ENCODE peak calls at places on chromosome 21, in eight cellular contexts. One of them, this sample, is unnamed.

GRCh38 chr21:19122371-19122770 is 718.8 kb upstream of the TMPRSS15 start:
- DNase-seq in lower lobe of right lung: no peak
- DNase-seq in NK-92 treated with Interleukin-12 subunit alpha and Interleukin-12 subunit beta, amount 100 ng/mL, for 24 hours: no peak
- DNase-seq in activated gamma-delta T cell treated with Interleukin-2 at 50 U/mL for 16 hours: no peak
- DNase-seq in NCI-H2171: peak
- DNase-seq in ovary: no peak
- DNase-seq in heart left ventricle: no peak
- DNase-seq in neural crest cell: no peak
- DNase-seq in this sample: no peak

GRCh38 chr21:28252923-28253322 is 739.8 kb downstream of the LTN1 start:
- DNase-seq in NK-92 treated with Interleukin-12 subunit alpha and Interleukin-12 subunit beta, amount 100 ng/mL, for 24 hours: no peak
- DNase-seq in lower lobe of right lung: no peak
- DNase-seq in ovary: no peak
- DNase-seq in NCI-H2171: no peak
- DNase-seq in heart left ventricle: no peak
- DNase-seq in neural crest cell: no peak
- DNase-seq in activated gamma-delta T cell treated with Interleukin-2 at 50 U/mL for 16 hours: no peak
- DNase-seq in this sample: no peak

GRCh38 chr21:38531610-38532009 is 33.3 kb upstream of the ERG start:
- DNase-seq in ovary: no peak
- DNase-seq in NK-92 treated with Interleukin-12 subunit alpha and Interleukin-12 subunit beta, amount 100 ng/mL, for 24 hours: no peak
- DNase-seq in NCI-H2171: no peak
- DNase-seq in neural crest cell: no peak
- DNase-seq in activated gamma-delta T cell treated with Interleukin-2 at 50 U/mL for 16 hours: no peak
- DNase-seq in heart left ventricle: peak
- DNase-seq in lower lobe of right lung: no peak
- DNase-seq in this sample: no peak

GRCh38 chr21:38260426-38260825 is 3.6 kb downstream of the KCNJ15 start:
- DNase-seq in NCI-H2171: no peak
- DNase-seq in lower lobe of right lung: no peak
- DNase-seq in NK-92 treated with Interleukin-12 subunit alpha and Interleukin-12 subunit beta, amount 100 ng/mL, for 24 hours: no peak
- DNase-seq in heart left ventricle: no peak
- DNase-seq in activated gamma-delta T cell treated with Interleukin-2 at 50 U/mL for 16 hours: no peak
- DNase-seq in neural crest cell: no peak
- DNase-seq in ovary: no peak
- DNase-seq in this sample: no peak

GRCh38 chr21:33873116-33873515 is 42.5 kb downstream of the ATP5PO start:
- DNase-seq in heart left ventricle: no peak
- DNase-seq in neural crest cell: no peak
- DNase-seq in activated gamma-delta T cell treated with Interleukin-2 at 50 U/mL for 16 hours: no peak
- DNase-seq in lower lobe of right lung: no peak
- DNase-seq in ovary: no peak
- DNase-seq in NCI-H2171: no peak
- DNase-seq in NK-92 treated with Interleukin-12 subunit alpha and Interleukin-12 subunit beta, amount 100 ng/mL, for 24 hours: no peak
- DNase-seq in this sample: no peak

GRCh38 chr21:35072960-35073359 is 23.9 kb upstream of the RUNX1 start:
- DNase-seq in neural crest cell: no peak
- DNase-seq in NCI-H2171: no peak
- DNase-seq in activated gamma-delta T cell treated with Interleukin-2 at 50 U/mL for 16 hours: no peak
- DNase-seq in ovary: peak
- DNase-seq in heart left ventricle: peak
- DNase-seq in NK-92 treated with Interleukin-12 subunit alpha and Interleukin-12 subunit beta, amount 100 ng/mL, for 24 hours: no peak
- DNase-seq in lower lobe of right lung: no peak
- DNase-seq in this sample: no peak

GRCh38 chr21:34017127-34017961 is 56.0 kb upstream of the MRPS6 start:
- DNase-seq in NK-92 treated with Interleukin-12 subunit alpha and Interleukin-12 subunit beta, amount 100 ng/mL, for 24 hours: no peak
- DNase-seq in neural crest cell: no peak
- DNase-seq in ovary: no peak
- DNase-seq in activated gamma-delta T cell treated with Interleukin-2 at 50 U/mL for 16 hours: no peak
- DNase-seq in lower lobe of right lung: no peak
- DNase-seq in NCI-H2171: peak
- DNase-seq in heart left ventricle: no peak
- DNase-seq in this sample: no peak

GRCh38 chr21:43866659-43867331 is 1.8 kb downstream of the AGPAT3 start:
- DNase-seq in activated gamma-delta T cell treated with Interleukin-2 at 50 U/mL for 16 hours: no peak
- DNase-seq in NCI-H2171: no peak
- DNase-seq in ovary: no peak
- DNase-seq in lower lobe of right lung: no peak
- DNase-seq in heart left ventricle: no peak
- DNase-seq in neural crest cell: no peak
- DNase-seq in NK-92 treated with Interleukin-12 subunit alpha and Interleukin-12 subunit beta, amount 100 ng/mL, for 24 hours: no peak
- DNase-seq in this sample: peak

GRCh38 chr21:18517905-18518566 is 114.5 kb upstream of the TMPRSS15 start:
- DNase-seq in neural crest cell: no peak
- DNase-seq in heart left ventricle: no peak
- DNase-seq in activated gamma-delta T cell treated with Interleukin-2 at 50 U/mL for 16 hours: no peak
- DNase-seq in NCI-H2171: no peak
- DNase-seq in ovary: no peak
- DNase-seq in NK-92 treated with Interleukin-12 subunit alpha and Interleukin-12 subunit beta, amount 100 ng/mL, for 24 hours: no peak
- DNase-seq in lower lobe of right lung: no peak
- DNase-seq in this sample: no peak

GRCh38 chr21:35159881-35160280 is 110.8 kb upstream of the RUNX1 start:
- DNase-seq in activated gamma-delta T cell treated with Interleukin-2 at 50 U/mL for 16 hours: no peak
- DNase-seq in neural crest cell: no peak
- DNase-seq in NCI-H2171: no peak
- DNase-seq in ovary: no peak
- DNase-seq in heart left ventricle: no peak
- DNase-seq in NK-92 treated with Interleukin-12 subunit alpha and Interleukin-12 subunit beta, amount 100 ng/mL, for 24 hours: no peak
- DNase-seq in lower lobe of right lung: no peak
- DNase-seq in this sample: no peak

GRCh38 chr21:14523234-14523633 is 22.9 kb downstream of the SAMSN1 start:
- DNase-seq in neural crest cell: no peak
- DNase-seq in NCI-H2171: no peak
- DNase-seq in activated gamma-delta T cell treated with Interleukin-2 at 50 U/mL for 16 hours: no peak
- DNase-seq in NK-92 treated with Interleukin-12 subunit alpha and Interleukin-12 subunit beta, amount 100 ng/mL, for 24 hours: peak
- DNase-seq in lower lobe of right lung: no peak
- DNase-seq in ovary: no peak
- DNase-seq in heart left ventricle: no peak
- DNase-seq in this sample: no peak

GRCh38 chr21:40640427-40640826 is 206.5 kb downstream of the DSCAM start:
- DNase-seq in NCI-H2171: peak
- DNase-seq in activated gamma-delta T cell treated with Interleukin-2 at 50 U/mL for 16 hours: no peak
- DNase-seq in neural crest cell: no peak
- DNase-seq in NK-92 treated with Interleukin-12 subunit alpha and Interleukin-12 subunit beta, amount 100 ng/mL, for 24 hours: no peak
- DNase-seq in ovary: no peak
- DNase-seq in lower lobe of right lung: no peak
- DNase-seq in heart left ventricle: no peak
- DNase-seq in this sample: no peak

GRCh38 chr21:42251654-42252053 is 32.7 kb downstream of the ABCG1 start:
- DNase-seq in ovary: no peak
- DNase-seq in lower lobe of right lung: peak
- DNase-seq in NK-92 treated with Interleukin-12 subunit alpha and Interleukin-12 subunit beta, amount 100 ng/mL, for 24 hours: no peak
- DNase-seq in neural crest cell: no peak
- DNase-seq in NCI-H2171: no peak
- DNase-seq in heart left ventricle: no peak
- DNase-seq in activated gamma-delta T cell treated with Interleukin-2 at 50 U/mL for 16 hours: no peak
- DNase-seq in this sample: no peak

GRCh38 chr21:33384851-33385331 is 18.3 kb upstream of the IFNGR2 start:
- DNase-seq in NCI-H2171: no peak
- DNase-seq in heart left ventricle: no peak
- DNase-seq in NK-92 treated with Interleukin-12 subunit alpha and Interleukin-12 subunit beta, amount 100 ng/mL, for 24 hours: peak
- DNase-seq in neural crest cell: no peak
- DNase-seq in ovary: no peak
- DNase-seq in lower lobe of right lung: no peak
- DNase-seq in activated gamma-delta T cell treated with Interleukin-2 at 50 U/mL for 16 hours: peak
- DNase-seq in this sample: peak

GRCh38 chr21:40102682-40103081 is 235.4 kb downstream of the PCP4 start:
- DNase-seq in lower lobe of right lung: no peak
- DNase-seq in ovary: no peak
- DNase-seq in NK-92 treated with Interleukin-12 subunit alpha and Interleukin-12 subunit beta, amount 100 ng/mL, for 24 hours: no peak
- DNase-seq in NCI-H2171: no peak
- DNase-seq in heart left ventricle: no peak
- DNase-seq in activated gamma-delta T cell treated with Interleukin-2 at 50 U/mL for 16 hours: no peak
- DNase-seq in neural crest cell: no peak
- DNase-seq in this sample: no peak

GRCh38 chr21:37827878-37828277 is 88.4 kb downstream of the KCNJ6 start:
- DNase-seq in lower lobe of right lung: no peak
- DNase-seq in activated gamma-delta T cell treated with Interleukin-2 at 50 U/mL for 16 hours: no peak
- DNase-seq in ovary: no peak
- DNase-seq in NCI-H2171: no peak
- DNase-seq in NK-92 treated with Interleukin-12 subunit alpha and Interleukin-12 subunit beta, amount 100 ng/mL, for 24 hours: no peak
- DNase-seq in neural crest cell: no peak
- DNase-seq in heart left ventricle: no peak
- DNase-seq in this sample: no peak

GRCh38 chr21:44742418-44743153 is 31.2 kb upstream of the TSPEAR start:
- DNase-seq in neural crest cell: no peak
- DNase-seq in ovary: no peak
- DNase-seq in heart left ventricle: no peak
- DNase-seq in NK-92 treated with Interleukin-12 subunit alpha and Interleukin-12 subunit beta, amount 100 ng/mL, for 24 hours: no peak
- DNase-seq in activated gamma-delta T cell treated with Interleukin-2 at 50 U/mL for 16 hours: no peak
- DNase-seq in NCI-H2171: peak
- DNase-seq in lower lobe of right lung: no peak
- DNase-seq in this sample: no peak

GRCh38 chr21:26447932-26448331 is 125.2 kb downstream of the CYYR1 start:
- DNase-seq in lower lobe of right lung: no peak
- DNase-seq in neural crest cell: no peak
- DNase-seq in heart left ventricle: no peak
- DNase-seq in ovary: no peak
- DNase-seq in NK-92 treated with Interleukin-12 subunit alpha and Interleukin-12 subunit beta, amount 100 ng/mL, for 24 hours: no peak
- DNase-seq in activated gamma-delta T cell treated with Interleukin-2 at 50 U/mL for 16 hours: no peak
- DNase-seq in NCI-H2171: no peak
- DNase-seq in this sample: no peak

GRCh38 chr21:41972511-41973205 is 18.8 kb upstream of the C2CD2 start:
- DNase-seq in NK-92 treated with Interleukin-12 subunit alpha and Interleukin-12 subunit beta, amount 100 ng/mL, for 24 hours: no peak
- DNase-seq in lower lobe of right lung: no peak
- DNase-seq in neural crest cell: no peak
- DNase-seq in heart left ventricle: peak
- DNase-seq in NCI-H2171: no peak
- DNase-seq in ovary: no peak
- DNase-seq in activated gamma-delta T cell treated with Interleukin-2 at 50 U/mL for 16 hours: no peak
- DNase-seq in this sample: no peak

GRCh38 chr21:33111577-33111976 is 41.6 kb downstream of the OLIG1 start:
- DNase-seq in lower lobe of right lung: no peak
- DNase-seq in ovary: no peak
- DNase-seq in NK-92 treated with Interleukin-12 subunit alpha and Interleukin-12 subunit beta, amount 100 ng/mL, for 24 hours: no peak
- DNase-seq in NCI-H2171: no peak
- DNase-seq in heart left ventricle: no peak
- DNase-seq in activated gamma-delta T cell treated with Interleukin-2 at 50 U/mL for 16 hours: no peak
- DNase-seq in neural crest cell: no peak
- DNase-seq in this sample: no peak

GRCh38 chr21:44774972-44775371 is 26.6 kb downstream of the UBE2G2 start:
- DNase-seq in ovary: no peak
- DNase-seq in activated gamma-delta T cell treated with Interleukin-2 at 50 U/mL for 16 hours: no peak
- DNase-seq in NCI-H2171: no peak
- DNase-seq in lower lobe of right lung: no peak
- DNase-seq in neural crest cell: no peak
- DNase-seq in heart left ventricle: no peak
- DNase-seq in NK-92 treated with Interleukin-12 subunit alpha and Interleukin-12 subunit beta, amount 100 ng/mL, for 24 hours: no peak
- DNase-seq in this sample: no peak

GRCh38 chr21:44708213-44708865 is 3.0 kb downstream of the TSPEAR start:
- DNase-seq in lower lobe of right lung: no peak
- DNase-seq in NK-92 treated with Interleukin-12 subunit alpha and Interleukin-12 subunit beta, amount 100 ng/mL, for 24 hours: no peak
- DNase-seq in neural crest cell: no peak
- DNase-seq in ovary: no peak
- DNase-seq in activated gamma-delta T cell treated with Interleukin-2 at 50 U/mL for 16 hours: no peak
- DNase-seq in heart left ventricle: no peak
- DNase-seq in NCI-H2171: no peak
- DNase-seq in this sample: no peak

GRCh38 chr21:26136686-26137085 is 33.9 kb downstream of the APP start:
- DNase-seq in ovary: no peak
- DNase-seq in NK-92 treated with Interleukin-12 subunit alpha and Interleukin-12 subunit beta, amount 100 ng/mL, for 24 hours: no peak
- DNase-seq in activated gamma-delta T cell treated with Interleukin-2 at 50 U/mL for 16 hours: no peak
- DNase-seq in lower lobe of right lung: no peak
- DNase-seq in heart left ventricle: no peak
- DNase-seq in neural crest cell: no peak
- DNase-seq in NCI-H2171: no peak
- DNase-seq in this sample: no peak

GRCh38 chr21:41280115-41280919 is 36.3 kb upstream of the FAM3B start:
- DNase-seq in activated gamma-delta T cell treated with Interleukin-2 at 50 U/mL for 16 hours: no peak
- DNase-seq in NK-92 treated with Interleukin-12 subunit alpha and Interleukin-12 subunit beta, amount 100 ng/mL, for 24 hours: no peak
- DNase-seq in heart left ventricle: no peak
- DNase-seq in ovary: no peak
- DNase-seq in lower lobe of right lung: no peak
- DNase-seq in NCI-H2171: no peak
- DNase-seq in neural crest cell: no peak
- DNase-seq in this sample: no peak

GRCh38 chr21:40567511-40567910 is 279.4 kb downstream of the DSCAM start:
- DNase-seq in lower lobe of right lung: no peak
- DNase-seq in ovary: no peak
- DNase-seq in activated gamma-delta T cell treated with Interleukin-2 at 50 U/mL for 16 hours: no peak
- DNase-seq in NK-92 treated with Interleukin-12 subunit alpha and Interleukin-12 subunit beta, amount 100 ng/mL, for 24 hours: no peak
- DNase-seq in heart left ventricle: no peak
- DNase-seq in neural crest cell: no peak
- DNase-seq in NCI-H2171: peak
- DNase-seq in this sample: no peak

GRCh38 chr21:45187646-45188045 is 100.0 kb downstream of the POFUT2 start:
- DNase-seq in activated gamma-delta T cell treated with Interleukin-2 at 50 U/mL for 16 hours: no peak
- DNase-seq in NCI-H2171: no peak
- DNase-seq in heart left ventricle: no peak
- DNase-seq in lower lobe of right lung: no peak
- DNase-seq in NK-92 treated with Interleukin-12 subunit alpha and Interleukin-12 subunit beta, amount 100 ng/mL, for 24 hours: no peak
- DNase-seq in ovary: no peak
- DNase-seq in neural crest cell: no peak
- DNase-seq in this sample: no peak

GRCh38 chr21:36077758-36078157 is 7.9 kb downstream of the CBR1 start:
- DNase-seq in activated gamma-delta T cell treated with Interleukin-2 at 50 U/mL for 16 hours: no peak
- DNase-seq in NCI-H2171: no peak
- DNase-seq in heart left ventricle: no peak
- DNase-seq in ovary: no peak
- DNase-seq in neural crest cell: no peak
- DNase-seq in NK-92 treated with Interleukin-12 subunit alpha and Interleukin-12 subunit beta, amount 100 ng/mL, for 24 hours: no peak
- DNase-seq in lower lobe of right lung: no peak
- DNase-seq in this sample: no peak

GRCh38 chr21:42390193-42390592 is 5.7 kb downstream of the TMPRSS3 start:
- DNase-seq in heart left ventricle: no peak
- DNase-seq in activated gamma-delta T cell treated with Interleukin-2 at 50 U/mL for 16 hours: no peak
- DNase-seq in NCI-H2171: no peak
- DNase-seq in neural crest cell: no peak
- DNase-seq in lower lobe of right lung: no peak
- DNase-seq in ovary: no peak
- DNase-seq in NK-92 treated with Interleukin-12 subunit alpha and Interleukin-12 subunit beta, amount 100 ng/mL, for 24 hours: no peak
- DNase-seq in this sample: no peak

GRCh38 chr21:13368200-13368599 is 241.4 kb upstream of the POTED start:
- DNase-seq in NK-92 treated with Interleukin-12 subunit alpha and Interleukin-12 subunit beta, amount 100 ng/mL, for 24 hours: no peak
- DNase-seq in ovary: no peak
- DNase-seq in lower lobe of right lung: no peak
- DNase-seq in activated gamma-delta T cell treated with Interleukin-2 at 50 U/mL for 16 hours: no peak
- DNase-seq in heart left ventricle: no peak
- DNase-seq in NCI-H2171: no peak
- DNase-seq in neural crest cell: no peak
- DNase-seq in this sample: no peak

GRCh38 chr21:38032402-38032801 is 116.1 kb upstream of the KCNJ6 start:
- DNase-seq in activated gamma-delta T cell treated with Interleukin-2 at 50 U/mL for 16 hours: no peak
- DNase-seq in neural crest cell: no peak
- DNase-seq in heart left ventricle: no peak
- DNase-seq in NCI-H2171: no peak
- DNase-seq in lower lobe of right lung: no peak
- DNase-seq in NK-92 treated with Interleukin-12 subunit alpha and Interleukin-12 subunit beta, amount 100 ng/mL, for 24 hours: no peak
- DNase-seq in ovary: no peak
- DNase-seq in this sample: no peak

GRCh38 chr21:39647476-39647875 is 34.7 kb downstream of the B3GALT5 start:
- DNase-seq in heart left ventricle: no peak
- DNase-seq in lower lobe of right lung: no peak
- DNase-seq in NK-92 treated with Interleukin-12 subunit alpha and Interleukin-12 subunit beta, amount 100 ng/mL, for 24 hours: no peak
- DNase-seq in ovary: no peak
- DNase-seq in neural crest cell: no peak
- DNase-seq in NCI-H2171: no peak
- DNase-seq in activated gamma-delta T cell treated with Interleukin-2 at 50 U/mL for 16 hours: no peak
- DNase-seq in this sample: no peak

This sample was measured in T-helper 22 cell.